ENCODE peak calls at places on chromosomes 5 and 9, in seven cellular contexts. D is PC-9, Q is pancreas, Y is suprapubic skin, A is brain microvascular endothelial cell, V is HepG2, W is uterus. X is an unnamed sample.

GRCh38 chr5:105954341-105954740 is 1716.4 kb downstream of the EFNA5 start:
- DNase-seq in W (no peak), D (no peak), Q (no peak), A (no peak), V (no peak), Y (no peak), X (no peak)

GRCh38 chr9:98572054-98572627 is 136.6 kb downstream of the GABBR2 start:
- DNase-seq in W (no peak), Q (no peak), A (no peak), D (no peak), Y (no peak), V (no peak), X (no peak)

GRCh38 chr5:132388244-132389050 is 18.9 kb downstream of the SLC22A5 start:
- DNase-seq in V (no peak), Q (no peak), A (no peak), D (peak), W (peak), Y (peak), X (no peak)

GRCh38 chr9:133919253-133920115 is 72.6 kb downstream of the VAV2 start:
- DNase-seq in Y (no peak), V (no peak), A (peak), D (no peak), W (no peak), Q (peak), X (no peak)

GRCh38 chr9:3507395-3508077 is 18.3 kb downstream of the RFX3 start:
- DNase-seq in W (no peak), D (no peak), Q (no peak), Y (no peak), V (no peak), A (no peak), X (no peak)

GRCh38 chr5:775960-776861 is 8.3 kb downstream of the ZDHHC11B start:
- DNase-seq in Q (peak), Y (peak), A (no peak), D (no peak), W (peak), V (no peak), X (no peak)

GRCh38 chr5:178149199-178149932 is 4.3 kb downstream of the NHP2 start:
- DNase-seq in D (no peak), Q (no peak), W (no peak), V (no peak), A (no peak), Y (no peak), X (no peak)

GRCh38 chr5:108747111-108748009 is at the start of gene FER:
- DNase-seq in V (peak), D (peak), Q (no peak), Y (no peak), W (peak), A (peak), X (peak)

GRCh38 chr5:66824476-66824875 is 228.3 kb downstream of the MAST4 start:
- DNase-seq in V (no peak), Y (no peak), Q (no peak), D (no peak), W (no peak), A (no peak), X (no peak)

GRCh38 chr5:151683936-151684586 is 2.7 kb downstream of the SPARC start:
- DNase-seq in V (no peak), Y (no peak), W (no peak), Q (no peak), A (no peak), D (no peak), X (no peak)

GRCh38 chr9:91071185-91071990 is 269.8 kb downstream of the SYK start:
- DNase-seq in V (peak), W (no peak), A (peak), D (peak), Q (no peak), Y (no peak), X (peak)

GRCh38 chr9:97315550-97315949 is 8.1 kb downstream of the CCDC180 start:
- DNase-seq in Y (no peak), A (peak), W (no peak), D (no peak), V (no peak), Q (no peak), X (peak)

GRCh38 chr9:132458432-132458831 is 48.4 kb downstream of the CFAP77 start:
- DNase-seq in Q (no peak), W (no peak), Y (no peak), A (no peak), D (no peak), V (no peak), X (no peak)

GRCh38 chr9:71620806-71621205 is 147.5 kb downstream of the CEMIP2 start:
- DNase-seq in Y (no peak), Q (no peak), V (no peak), D (no peak), W (no peak), A (no peak), X (no peak)

GRCh38 chr9:114653556-114654159 is 3.9 kb downstream of the TEX53 start:
- DNase-seq in A (peak), Y (peak), D (peak), V (peak), W (peak), Q (no peak), X (peak)

GRCh38 chr5:149475777-149476176 is 75.5 kb downstream of the CSNK1A1 start:
- DNase-seq in W (no peak), A (no peak), Q (no peak), D (no peak), V (no peak), Y (no peak), X (no peak)

GRCh38 chr9:83537331-83538171 is 650 bp downstream of the FRMD3 start:
- DNase-seq in A (no peak), Y (no peak), W (no peak), Q (peak), D (no peak), V (no peak), X (no peak)

GRCh38 chr9:105502276-105502675 is 54.4 kb downstream of the FSD1L start:
- DNase-seq in W (no peak), A (no peak), D (no peak), Y (no peak), V (no peak), Q (no peak), X (no peak)

GRCh38 chr9:5408596-5408995 is 29.1 kb downstream of the PLGRKT start:
- DNase-seq in V (no peak), D (no peak), Q (no peak), A (no peak), W (no peak), Y (no peak), X (no peak)

GRCh38 chr9:38224941-38225340 is 155.9 kb upstream of the SHB start:
- DNase-seq in A (no peak), D (no peak), Y (no peak), V (no peak), W (no peak), Q (no peak), X (no peak)

GRCh38 chr5:151264113-151264512 is 11.1 kb downstream of the GM2A start:
- DNase-seq in D (peak), Y (no peak), A (peak), W (no peak), Q (no peak), V (no peak), X (peak)

GRCh38 chr5:92391-93220 is 638 bp downstream of the PLEKHG4B start:
- DNase-seq in Y (no peak), V (no peak), Q (no peak), D (no peak), W (no peak), A (no peak), X (no peak)

GRCh38 chr9:121800376-121800775 is 148.9 kb downstream of the DAB2IP start:
- DNase-seq in Q (no peak), W (no peak), D (no peak), Y (no peak), A (no peak), V (no peak), X (no peak)

GRCh38 chr5:1479581-1480188 is 34.4 kb upstream of the SLC6A3 start:
- DNase-seq in A (no peak), Q (peak), Y (no peak), V (peak), W (peak), D (peak), X (no peak)

GRCh38 chr5:50415912-50416311 is 25.2 kb downstream of the EMB start:
- DNase-seq in A (no peak), W (no peak), V (no peak), Q (no peak), Y (no peak), D (no peak), X (no peak)

GRCh38 chr9:115008536-115008935 is 78.1 kb upstream of the TNFSF8 start:
- DNase-seq in W (no peak), V (no peak), D (peak), A (peak), Y (no peak), Q (no peak), X (peak)

GRCh38 chr5:124747770-124748686 is 1.6 kb upstream of the ZNF608 start:
- DNase-seq in A (no peak), W (no peak), Y (no peak), V (no peak), D (no peak), Q (no peak), X (peak)

GRCh38 chr9:2620876-2621677 is 510 bp upstream of the VLDLR start:
- DNase-seq in V (peak), D (peak), A (peak), W (peak), Q (peak), Y (peak), X (peak)

GRCh38 chr9:128115187-128116103 is 12.1 kb downstream of the PTGES2 start:
- DNase-seq in A (no peak), V (peak), Q (peak), Y (peak), D (no peak), W (peak), X (no peak)

GRCh38 chr5:24773241-24773640 is 128.5 kb upstream of the CDH10 start:
- DNase-seq in A (no peak), W (no peak), Y (no peak), V (no peak), D (no peak), Q (no peak), X (peak)

GRCh38 chr5:43401827-43402226 is 10.4 kb downstream of the CCL28 start:
- DNase-seq in W (no peak), D (no peak), A (no peak), Q (no peak), Y (no peak), V (peak), X (no peak)

GRCh38 chr5:158807947-158808346 is 291.8 kb downstream of the EBF1 start:
- DNase-seq in Y (no peak), W (no peak), D (no peak), V (no peak), Q (no peak), A (peak), X (no peak)

GRCh38 chr5:153496835-153497234 is 6.4 kb downstream of the GRIA1 start:
- DNase-seq in W (no peak), D (peak), V (no peak), Y (no peak), Q (no peak), A (peak), X (peak)

GRCh38 chr5:154945695-154946301 is 4.9 kb downstream of the MRPL22 start:
- DNase-seq in Q (no peak), V (no peak), A (no peak), Y (no peak), D (no peak), W (no peak), X (no peak)

GRCh38 chr5:61069150-61069549 is 93.1 kb downstream of the SMIM15 start:
- DNase-seq in Y (no peak), W (no peak), A (no peak), D (no peak), V (no peak), Q (no peak), X (no peak)

GRCh38 chr5:128318691-128319090 is 219.4 kb downstream of the FBN2 start:
- DNase-seq in W (no peak), Q (no peak), A (no peak), V (no peak), D (no peak), Y (no peak), X (peak)

GRCh38 chr9:18689881-18690280 is 215.9 kb downstream of the ADAMTSL1 start:
- DNase-seq in W (no peak), Y (no peak), V (no peak), D (no peak), A (no peak), Q (no peak), X (no peak)

DNA sequence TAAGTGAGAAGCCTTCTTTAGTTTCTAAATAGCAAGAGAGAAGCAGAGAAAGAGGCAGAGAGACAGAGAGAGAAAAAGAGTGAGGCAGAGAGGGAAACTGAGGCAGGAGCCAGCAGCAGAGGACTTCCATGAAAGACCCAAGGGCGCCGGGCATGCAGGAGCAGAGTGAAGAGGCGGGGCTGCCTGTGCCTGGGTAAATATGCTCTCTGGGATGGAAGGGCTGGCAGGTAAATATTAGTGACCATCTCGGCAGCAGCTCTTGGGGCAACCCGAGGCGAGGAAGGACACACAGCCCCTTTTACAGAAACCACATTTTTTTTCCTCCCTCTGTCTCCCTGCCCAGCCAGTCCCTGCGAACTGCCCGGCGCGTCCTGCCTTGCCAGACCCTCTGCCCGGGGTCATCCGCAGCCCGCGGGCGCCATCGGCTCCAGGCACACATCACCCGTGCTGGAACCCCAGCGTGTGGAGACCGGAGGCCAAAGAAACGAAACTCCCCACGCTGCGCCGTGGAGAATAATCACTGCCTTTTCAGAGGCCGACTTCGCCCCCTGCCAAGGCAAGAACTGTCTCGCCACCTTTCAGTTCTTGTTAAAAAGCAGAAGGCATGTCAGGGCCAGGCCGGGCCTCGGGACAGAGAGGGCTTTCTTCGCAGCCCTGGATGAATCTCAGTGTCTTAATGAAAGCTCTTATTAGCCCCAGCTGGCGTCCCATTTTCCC is 61.3 kb downstream of the BOD1 start:
- DNase-seq in V (peak), Y (peak), W (no peak), D (no peak), A (no peak), Q (no peak), X (no peak)
- H3K27ac ChIP-seq in V (no peak), Y (no peak), W (no peak), D (no peak), A (no peak), Q (no peak), X (no peak)

GRCh38 chr9:131020862-131021261 is 11.9 kb downstream of the LAMC3 start:
- DNase-seq in W (no peak), Q (no peak), D (no peak), V (no peak), Y (no peak), A (no peak), X (no peak)

GRCh38 chr9:131020388-131020787 is 11.4 kb downstream of the LAMC3 start:
- DNase-seq in Y (no peak), V (no peak), A (peak), Q (no peak), D (no peak), W (no peak), X (peak)

GRCh38 chr9:131017067-131017466 is 8.1 kb downstream of the LAMC3 start:
- DNase-seq in Q (peak), Y (peak), V (no peak), W (no peak), D (no peak), A (no peak), X (no peak)

GRCh38 chr9:131019387-131020239 is 10.6 kb downstream of the LAMC3 start:
- DNase-seq in D (no peak), V (no peak), Y (peak), A (no peak), Q (no peak), W (no peak), X (no peak)

DNA sequence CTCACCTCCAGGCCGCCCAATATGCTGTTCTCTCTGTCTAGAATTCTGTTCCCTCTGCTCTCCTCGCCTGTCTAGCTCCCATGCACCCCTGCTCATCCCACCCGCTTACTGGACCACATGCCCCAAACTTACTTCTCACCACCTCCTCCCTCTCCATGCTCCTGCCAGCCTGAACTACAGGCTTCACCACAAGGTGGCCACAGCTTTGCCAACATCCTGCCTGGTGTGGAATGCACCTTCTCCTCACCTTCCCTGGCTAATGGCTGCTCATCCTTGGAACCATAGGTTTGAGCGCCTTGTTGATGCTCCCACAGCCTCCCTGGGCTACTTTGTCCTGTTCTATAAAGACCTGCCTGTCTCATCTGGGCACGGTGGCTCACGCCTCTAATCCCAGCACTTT is 9.6 kb downstream of the LAMC3 start:
- DNase-seq in Q (no peak), A (no peak), V (peak), W (no peak), Y (no peak), D (peak), X (no peak)
- TF ChIP-seq CTCF in Q (no peak), A (peak), V (peak), W (no peak), Y (no peak), D (peak), X (peak)

DNA sequence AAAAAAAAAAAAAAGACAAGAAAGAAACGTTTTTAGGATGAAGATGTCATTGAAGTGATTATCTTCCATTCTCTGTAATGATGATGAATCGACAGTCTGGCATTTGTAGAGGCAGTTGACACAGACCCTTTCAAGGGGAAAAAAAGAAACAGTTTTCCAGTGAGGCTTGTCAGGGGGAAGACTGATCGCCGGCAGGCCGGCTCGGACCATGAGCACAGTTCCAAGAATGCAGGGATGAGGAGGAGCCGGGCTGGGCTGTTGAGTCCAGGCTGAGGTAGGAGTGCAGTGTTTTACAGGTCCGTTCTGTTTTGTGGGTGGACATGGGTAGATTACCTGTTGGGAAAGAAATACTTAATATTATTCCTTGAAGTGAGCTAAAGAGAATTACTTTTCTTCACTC is 194.6 kb downstream of the AOPEP start:
- DNase-seq in A (peak), Y (no peak), V (no peak), D (peak), W (peak), Q (no peak), X (no peak)
- H3K27ac ChIP-seq in A (peak), Y (peak), V (peak), D (peak), W (peak), Q (peak), X (peak)

DNA sequence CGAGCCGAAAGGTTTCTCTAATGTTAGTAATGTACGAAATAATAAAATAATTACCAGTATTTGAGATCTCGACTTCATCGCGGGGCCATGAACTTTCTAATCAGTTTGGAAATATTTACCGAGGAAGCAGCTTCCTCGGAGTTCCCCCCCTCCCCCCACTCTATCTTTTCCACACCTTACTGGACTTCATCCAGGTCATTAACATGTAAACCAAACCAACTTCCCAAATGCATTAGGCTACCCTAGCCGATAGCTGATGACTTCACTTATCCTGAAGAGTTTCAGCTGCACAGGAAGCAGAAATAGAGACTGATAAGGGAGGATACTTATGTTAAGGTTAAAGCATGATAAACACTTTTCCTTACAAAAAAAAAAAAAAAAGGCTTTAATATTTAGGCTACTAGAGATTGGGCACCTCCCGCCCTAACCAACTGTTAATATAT is 1.5 kb upstream of the MEF2C start:
- DNase-seq in Y (no peak), W (no peak), D (no peak), V (no peak), Q (no peak), A (no peak), X (no peak)
- TF ChIP-seq CTCF in Y (no peak), W (no peak), D (no peak), V (no peak), Q (no peak), A (no peak), X (no peak)

GRCh38 chr9:35540315-35540714 is 50.4 kb downstream of the RUSC2 start:
- DNase-seq in D (no peak), Y (no peak), V (no peak), A (no peak), Q (no peak), W (no peak), X (no peak)
- H3K27ac ChIP-seq in D (no peak), Y (peak), V (no peak), A (no peak), Q (no peak), W (peak), X (no peak)

DNA sequence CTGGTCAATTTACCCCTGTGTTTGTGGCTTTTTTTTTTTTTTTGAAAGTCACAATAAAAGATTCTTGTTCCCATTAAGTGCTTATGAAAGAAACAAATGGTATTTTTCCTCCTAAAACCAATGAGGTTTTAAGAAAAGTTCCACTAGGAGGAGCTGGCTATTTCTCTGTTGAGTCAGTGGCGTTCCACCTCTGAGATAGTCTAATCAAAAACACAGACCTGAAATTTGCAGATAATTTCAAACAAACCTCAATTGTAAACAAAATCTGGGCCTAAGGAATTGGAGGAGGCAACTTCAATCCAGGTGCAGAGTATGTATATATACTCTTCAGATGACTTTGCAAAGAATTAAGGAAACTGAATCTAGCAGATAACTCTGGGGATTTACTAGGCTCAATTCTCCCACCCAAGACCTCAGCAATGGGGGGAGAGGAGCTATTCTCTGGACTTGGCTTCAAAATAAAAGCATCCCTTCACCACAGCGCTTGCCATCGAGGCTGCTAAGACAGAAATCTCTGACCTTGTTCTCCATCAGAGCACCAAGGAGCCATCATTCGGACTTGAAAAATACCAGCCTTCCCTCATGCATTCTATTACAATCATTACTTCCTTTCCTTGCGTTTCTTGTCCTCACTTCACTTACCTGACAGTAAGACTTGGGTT is 52.4 kb downstream of the FANCC start:
- DNase-seq in D (no peak), W (no peak), A (peak), V (no peak), Y (no peak), Q (no peak), X (peak)
- TF ChIP-seq CTCF in D (peak), W (peak), A (peak), V (peak), Y (no peak), Q (peak), X (peak)

X was measured in foreskin keratinocyte.